ENCODE peak calls at places on chromosomes 4 and X, in six cellular contexts. H is GM23248, X is HCT116, Y is SK-N-SH, Z is MM.1S, M is neural progenitor cell. D is an unnamed sample.

GRCh38 chr4:119087121-119087520 is 48.5 kb upstream of the MYOZ2 start:
- DNase-seq in H (peak; percentile 51), X (no peak), Y (no peak), Z (no peak), M (no peak), D (peak; percentile 2)

GRCh38 chr4:2861631-2862436 is 18.2 kb downstream of the ADD1 start:
- DNase-seq in H (peak; percentile 43), X (no peak), Y (no peak), Z (no peak), M (no peak), D (no peak)

GRCh38 chrX:39574178-39574577 is 523.6 kb downstream of the BCOR start:
- DNase-seq in H (no peak), X (peak; percentile 1), Y (no peak), Z (no peak), M (no peak), D (peak; percentile 1)

GRCh38 chr4:79241846-79242245 is 84.0 kb downstream of the NAA11 start:
- DNase-seq in H (peak; percentile 64), X (peak; percentile 2), Y (no peak), Z (no peak), M (peak; percentile 53), D (peak; percentile 35)

GRCh38 chr4:19095491-19096046 is 1074.0 kb upstream of the LCORL start:
- DNase-seq in H (peak; percentile 2), X (no peak), Y (no peak), Z (no peak), M (no peak), D (no peak)

GRCh38 chr4:20395160-20395773 is 143.6 kb downstream of the SLIT2 start:
- DNase-seq in H (peak; percentile 41), X (peak; percentile 37), Y (no peak), Z (no peak), M (peak; percentile 73), D (peak; percentile 54)

GRCh38 chr4:141220271-141220654 is 432 bp upstream of the ZNF330 start:
- DNase-seq in H (peak; percentile 12), X (no peak), Y (no peak), Z (no peak), M (peak; percentile 2), D (no peak)

GRCh38 chr4:167541286-167541685 is 307.0 kb upstream of the SPOCK3 start:
- DNase-seq in H (no peak), X (no peak), Y (no peak), Z (no peak), M (no peak), D (no peak)

GRCh38 chrX:115214151-115214550 is 19.7 kb downstream of the LRCH2 start:
- DNase-seq in H (no peak), X (no peak), Y (no peak), Z (no peak), M (no peak), D (no peak)

GRCh38 chr4:17846256-17846655 is 35.5 kb downstream of the NCAPG start:
- DNase-seq in H (no peak), X (no peak), Y (no peak), Z (no peak), M (no peak), D (peak; percentile 4)

GRCh38 chr4:173170210-173170778 is 1.7 kb downstream of the GALNT7 start:
- DNase-seq in H (no peak), X (no peak), Y (no peak), Z (no peak), M (no peak), D (peak; percentile 36)

GRCh38 chr4:168978001-168978700 is 31.9 kb downstream of the CBR4 start:
- DNase-seq in H (peak; percentile 66), X (no peak), Y (no peak), Z (no peak), M (no peak), D (peak; percentile 14)

GRCh38 chrX:135308345-135308855 is 880 bp upstream of the ETDC start:
- DNase-seq in H (no peak), X (no peak), Y (no peak), Z (peak; percentile 78), M (no peak), D (no peak)

GRCh38 chr4:26723216-26723615 is 137.4 kb upstream of the STIM2 start:
- DNase-seq in H (no peak), X (no peak), Y (no peak), Z (no peak), M (no peak), D (no peak)

GRCh38 chr4:176760468-176760867 is 32.3 kb downstream of the VEGFC start:
- DNase-seq in H (no peak), X (no peak), Y (no peak), Z (no peak), M (no peak), D (no peak)

GRCh38 chr4:151184523-151185458 is 85.4 kb downstream of the RPS3A start:
- DNase-seq in H (peak; percentile 80), X (peak; percentile 44), Y (no peak), Z (no peak), M (no peak), D (peak; percentile 31)

GRCh38 chr4:163598028-163598427 is 103.5 kb downstream of the TMA16 start:
- DNase-seq in H (no peak), X (no peak), Y (no peak), Z (no peak), M (no peak), D (no peak)

GRCh38 chr4:114780205-114780604 is 181.6 kb downstream of the UGT8 start:
- DNase-seq in H (peak; percentile 52), X (peak; percentile 24), Y (peak; percentile 1), Z (peak; percentile 9), M (peak; percentile 68), D (peak; percentile 36)

GRCh38 chrX:123884809-123885408 is 25.1 kb downstream of the XIAP start:
- DNase-seq in H (peak; percentile 48), X (no peak), Y (peak; percentile 60), Z (peak; percentile 60), M (peak; percentile 55), D (peak; percentile 68)

GRCh38 chr4:18439306-18439705 is 417.8 kb upstream of the LCORL start:
- DNase-seq in H (no peak), X (no peak), Y (no peak), Z (no peak), M (no peak), D (no peak)

GRCh38 chrX:134717698-134718328 is 59.5 kb upstream of the PLAC1 start:
- DNase-seq in H (peak; percentile 61), X (no peak), Y (no peak), Z (no peak), M (no peak), D (peak; percentile 53)

GRCh38 chr4:7066006-7066405 is 1.9 kb downstream of the GRPEL1 start:
- DNase-seq in H (no peak), X (no peak), Y (no peak), Z (no peak), M (no peak), D (no peak)

GRCh38 chrX:3939967-3940610 is 226.6 kb upstream of the PRKX start:
- DNase-seq in H (peak; percentile 37), X (peak; percentile 15), Y (peak; percentile 38), Z (peak; percentile 14), M (peak; percentile 41), D (peak; percentile 50)

GRCh38 chr4:188196134-188196735 is 57.0 kb downstream of the TRIML1 start:
- DNase-seq in H (no peak), X (no peak), Y (peak; percentile 51), Z (no peak), M (peak; percentile 32), D (no peak)

GRCh38 chr4:142440093-142440492 is 406.0 kb downstream of the INPP4B start:
- DNase-seq in H (no peak), X (no peak), Y (no peak), Z (no peak), M (no peak), D (no peak)

GRCh38 chr4:66331761-66332160 is 661.5 kb upstream of the EPHA5 start:
- DNase-seq in H (no peak), X (no peak), Y (no peak), Z (no peak), M (no peak), D (no peak)

GRCh38 chr4:157057187-157057586 is 18.8 kb upstream of the GLRB start:
- DNase-seq in H (no peak), X (no peak), Y (no peak), Z (no peak), M (no peak), D (no peak)

GRCh38 chr4:7788687-7789425 is 150.8 kb downstream of the AFAP1 start:
- DNase-seq in H (peak; percentile 32), X (no peak), Y (no peak), Z (no peak), M (no peak), D (no peak)

GRCh38 chrX:131792789-131793462 is 230.2 kb upstream of the STK26 start:
- DNase-seq in H (peak; percentile 20), X (no peak), Y (peak; percentile 68), Z (peak; percentile 89), M (no peak), D (peak; percentile 43)

GRCh38 chr4:127251423-127251822 is 381.3 kb upstream of the INTU start:
- DNase-seq in H (peak; percentile 63), X (no peak), Y (no peak), Z (peak; percentile 13), M (no peak), D (peak; percentile 2)

GRCh38 chr4:134337584-134337983 is 136.0 kb upstream of the PABPC4L start:
- DNase-seq in H (no peak), X (no peak), Y (no peak), Z (no peak), M (no peak), D (no peak)

DNA sequence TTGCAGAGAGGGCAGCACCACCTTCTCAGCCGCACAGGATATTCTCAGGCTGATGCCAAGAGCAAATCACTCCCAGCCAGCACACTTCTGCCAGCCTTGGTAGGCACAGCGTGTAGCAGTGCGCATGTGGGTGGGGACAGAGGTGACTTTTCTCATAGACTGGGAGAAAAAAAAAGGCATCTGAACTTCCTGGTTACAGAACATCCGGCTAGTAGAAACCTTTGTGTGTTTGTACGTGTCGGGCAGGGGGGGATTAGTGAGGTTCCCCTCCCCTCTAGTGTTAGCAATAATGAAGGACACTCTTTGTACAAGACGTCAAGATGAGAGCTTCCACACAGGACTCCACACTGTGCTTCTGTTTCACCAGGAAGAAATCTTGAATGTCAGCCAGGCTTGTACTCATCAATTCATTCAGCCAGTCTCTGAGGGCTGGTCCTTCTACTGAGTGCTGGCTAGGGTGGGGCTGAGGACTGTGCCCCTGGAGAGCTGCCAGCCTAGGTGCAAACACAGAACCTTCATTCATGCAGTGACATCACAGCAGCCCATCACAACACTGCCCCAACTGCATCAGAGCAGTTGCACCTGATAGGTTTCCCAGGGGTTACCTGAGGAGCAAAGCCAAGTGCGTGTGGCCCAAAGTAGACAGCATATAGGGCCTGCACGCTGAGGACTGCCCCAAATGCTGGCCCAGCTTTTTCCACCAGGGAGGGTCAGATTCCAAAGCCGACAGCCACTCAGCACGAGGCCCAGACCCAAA is 34.7 kb downstream of the SLC25A5 start:
- DNase-seq in H (peak; percentile 82), X (no peak), Y (no peak), Z (no peak), M (no peak), D (peak; percentile 86)
- H3K27ac ChIP-seq in H (peak overlapping the region; percentile 62), X (peak overlapping the region; percentile 79), Y (peak overlapping the region; percentile 18), Z (no peak overlapping the region), M (no peak overlapping the region), D (peak overlapping the region; percentile 100)

GRCh38 chrX:20116575-20117240 is at the start of gene MAP7D2:
- DNase-seq in H (peak; percentile 37), X (no peak), Y (peak; percentile 78), Z (no peak), M (peak; percentile 45), D (no peak)
- TF ChIP-seq EZH2phosphoT487 in H (no peak), X (no peak), Y (no peak), Z (no peak), M (peak; percentile 25), D (no peak)

GRCh38 chrX:68938244-68939004 is 109.6 kb downstream of the EFNB1 start:
- DNase-seq in H (peak; percentile 38), X (no peak), Y (no peak), Z (no peak), M (no peak), D (no peak)
- H3K9ac ChIP-seq in H (no peak overlapping the region), X (no peak overlapping the region), Y (no peak overlapping the region), Z (no peak overlapping the region), M (no peak overlapping the region), D (no peak overlapping the region)

GRCh38 chrX:28848707-28849106 is 261.5 kb downstream of the IL1RAPL1 start:
- DNase-seq in H (no peak), X (no peak), Y (no peak), Z (no peak), M (no peak), D (no peak)
- H3K27ac ChIP-seq in H (no peak overlapping the region), X (no peak overlapping the region), Y (no peak overlapping the region), Z (no peak overlapping the region), M (no peak overlapping the region), D (no peak overlapping the region)